ENCODE peak calls at places on chromosomes 7 and 10, in ten cellular contexts. Z is cerebellum; A is EH; J is psoas muscle; T is activated CD4-positive, alpha-beta T cell treated with anti-CD3 and anti-CD28 coated beads, Interleukin-2, amount 10 ng/mL, durations not matched to agents 7 days and 5 days; P is stimulated activated CD4-positive, alpha-beta T cell treated with anti-CD3 and anti-CD28 coated beads, Interleukin-2, amount 100 ng/mL, for 48 hours; N is frontal cortex; W is M059J; K is neural crest cell; Q is left ventricle myocardium superior. H is an unnamed sample.

GRCh38 chr7:2807846-2808772 is 36.0 kb downstream of the GNA12 start:
- DNase-seq in Z (no peak), A (peak), J (no peak), T (no peak), P (no peak), N (no peak), W (no peak), K (no peak), Q (no peak), H (no peak)

GRCh38 chr7:119270045-119270464 is 1002.9 kb upstream of the KCND2 start:
- DNase-seq in Z (no peak), A (peak), J (peak), T (peak), P (peak), N (no peak), W (peak), K (peak), Q (no peak), H (peak)

GRCh38 chr7:4792537-4793126 is 17.2 kb downstream of the AP5Z1 start:
- DNase-seq in Z (no peak), A (no peak), J (peak), T (no peak), P (no peak), N (peak), W (no peak), K (peak), Q (peak), H (no peak)

GRCh38 chr7:130071701-130072622 is 1.6 kb downstream of the KLHDC10 start:
- DNase-seq in Z (peak), A (peak), J (no peak), T (peak), P (peak), N (peak), W (peak), K (peak), Q (no peak), H (no peak)

GRCh38 chr7:123275036-123275753 is 75.4 kb upstream of the SLC13A1 start:
- DNase-seq in Z (no peak), A (no peak), J (no peak), T (no peak), P (no peak), N (no peak), W (no peak), K (no peak), Q (no peak), H (no peak)

GRCh38 chr10:44045020-44045419 is 339.9 kb downstream of the CXCL12 start:
- DNase-seq in Z (no peak), A (peak), J (no peak), T (no peak), P (no peak), N (no peak), W (peak), K (no peak), Q (peak), H (no peak)

GRCh38 chr10:125424191-125424847 is 258.6 kb downstream of the TEX36 start:
- DNase-seq in Z (no peak), A (no peak), J (no peak), T (no peak), P (no peak), N (no peak), W (no peak), K (no peak), Q (no peak), H (no peak)

GRCh38 chr7:11557627-11558026 is 274.4 kb downstream of the THSD7A start:
- DNase-seq in Z (no peak), A (no peak), J (no peak), T (no peak), P (no peak), N (no peak), W (peak), K (no peak), Q (no peak), H (no peak)

GRCh38 chr10:44253769-44254462 is 131.0 kb downstream of the CXCL12 start:
- DNase-seq in Z (no peak), A (peak), J (peak), T (no peak), P (no peak), N (no peak), W (peak), K (no peak), Q (peak), H (peak)

GRCh38 chr10:5584895-5585516 is 60.2 kb downstream of the CALML3 start:
- DNase-seq in Z (no peak), A (peak), J (no peak), T (no peak), P (no peak), N (no peak), W (peak), K (no peak), Q (no peak), H (no peak)

GRCh38 chr10:93435621-93436385 is 46.3 kb downstream of the MYOF start:
- DNase-seq in Z (no peak), A (peak), J (no peak), T (no peak), P (no peak), N (no peak), W (peak), K (no peak), Q (no peak), H (no peak)

GRCh38 chr10:62231371-62231770 is 37.3 kb downstream of the RTKN2 start:
- DNase-seq in Z (no peak), A (peak), J (no peak), T (no peak), P (no peak), N (no peak), W (peak), K (no peak), Q (no peak), H (no peak)

GRCh38 chr7:149692557-149692982 is 80.8 kb downstream of the ZNF467 start:
- DNase-seq in Z (peak), A (no peak), J (no peak), T (no peak), P (no peak), N (no peak), W (no peak), K (no peak), Q (no peak), H (no peak)

GRCh38 chr7:110839866-110840265 is 251.1 kb upstream of the LRRN3 start:
- DNase-seq in Z (peak), A (peak), J (no peak), T (no peak), P (no peak), N (no peak), W (no peak), K (no peak), Q (no peak), H (no peak)

GRCh38 chr7:24741691-24742639 is 15.3 kb downstream of the GSDME start:
- DNase-seq in Z (no peak), A (peak), J (peak), T (no peak), P (no peak), N (no peak), W (peak), K (no peak), Q (no peak), H (peak)

H was measured in aorta.